ENCODE peak calls at places on chromosome 20, in seven cellular contexts. Z is heart left ventricle; C is Peyer's patch; M is CD4-positive, CD25-positive, alpha-beta regulatory T cell; H is IMR-90; P is ascending aorta; T is CD8-positive, alpha-beta T cell. G is an unnamed sample.
A peak's percentile ranks its signal among the peaks of the same experiment; 100 is the strongest.

GRCh38 chr20:61845276-61845675 is 220.4 kb downstream of the TAF4 start:
- DNase-seq in H (no peak), M (no peak), Z (no peak), C (no peak), P (no peak), T (no peak), G (no peak)

GRCh38 chr20:40816039-40816352 is 127.0 kb upstream of the MAFB start:
- DNase-seq in Z (no peak), M (no peak), P (no peak), C (no peak), H (no peak), T (no peak), G (no peak)

GRCh38 chr20:54468082-54468481 is 7.3 kb upstream of the DOK5 start:
- DNase-seq in Z (peak; percentile 36), T (no peak), H (no peak), M (no peak), P (no peak), C (no peak), G (no peak)

GRCh38 chr20:64222273-64222672 is 33.3 kb upstream of the PCMTD2 start:
- DNase-seq in C (peak; percentile 54), T (no peak), P (no peak), Z (no peak), M (no peak), H (peak; percentile 37), G (no peak)

GRCh38 chr20:23444859-23445258 is 5.4 kb downstream of the CSTL1 start:
- DNase-seq in C (no peak), Z (no peak), T (no peak), H (no peak), M (no peak), P (no peak), G (no peak)

GRCh38 chr20:4070323-4071176 is 55.2 kb upstream of the RNF24 start:
- DNase-seq in T (no peak), M (no peak), H (no peak), Z (no peak), P (no peak), C (peak; percentile 28), G (no peak)

GRCh38 chr20:17108896-17109295 is 117.9 kb upstream of the PCSK2 start:
- DNase-seq in H (no peak), T (no peak), C (no peak), Z (no peak), P (no peak), M (no peak), G (no peak)

GRCh38 chr20:5696011-5696559 is 54.1 kb upstream of the SHLD1 start:
- DNase-seq in T (no peak), P (no peak), C (no peak), Z (no peak), H (peak; percentile 99), M (no peak), G (no peak)

GRCh38 chr20:21702553-21703467 is 2.7 kb upstream of the PAX1 start:
- DNase-seq in H (peak; percentile 3), T (no peak), M (no peak), C (no peak), Z (no peak), P (no peak), G (no peak)

GRCh38 chr20:46894971-46895905 is 595 bp downstream of the EYA2 start:
- DNase-seq in C (no peak), T (no peak), M (no peak), Z (no peak), P (no peak), H (peak; percentile 68), G (peak; percentile 55)

GRCh38 chr20:48626226-48626937 is 201.4 kb downstream of the PREX1 start:
- DNase-seq in T (no peak), H (peak; percentile 44), P (no peak), M (no peak), C (no peak), Z (no peak), G (no peak)

GRCh38 chr20:10848810-10849370 is 175.1 kb upstream of the JAG1 start:
- DNase-seq in Z (peak; percentile 21), C (peak; percentile 50), M (no peak), P (no peak), T (no peak), H (peak; percentile 94), G (no peak)

GRCh38 chr20:9886227-9886626 is 47.4 kb upstream of the PAK5 start:
- DNase-seq in T (no peak), P (no peak), Z (no peak), C (peak; percentile 48), M (no peak), H (peak; percentile 0), G (no peak)

GRCh38 chr20:1538655-1539054 is 18.9 kb downstream of the SIRPD start:
- DNase-seq in T (no peak), H (no peak), Z (no peak), C (no peak), P (no peak), M (no peak), G (no peak)

GRCh38 chr20:8722277-8722928 is 346.5 kb upstream of the PLCB4 start:
- DNase-seq in H (peak; percentile 77), C (peak; percentile 57), T (no peak), P (no peak), Z (peak; percentile 26), M (no peak), G (no peak)

GRCh38 chr20:19498756-19499155 is 259.3 kb upstream of the RIN2 start:
- DNase-seq in Z (no peak), T (no peak), H (no peak), C (no peak), P (no peak), M (no peak), G (no peak)

GRCh38 chr20:33667245-33668086 is 723 bp downstream of the ACTL10 start:
- DNase-seq in Z (no peak), M (peak; percentile 52), P (no peak), T (peak; percentile 40), H (peak; percentile 54), C (peak; percentile 84), G (no peak)

GRCh38 chr20:6420336-6420735 is 297.5 kb upstream of the FERMT1 start:
- DNase-seq in H (peak; percentile 13), C (no peak), T (no peak), M (no peak), Z (no peak), P (no peak), G (no peak)

GRCh38 chr20:25282034-25282781 is 34.3 kb downstream of the PYGB start:
- DNase-seq in Z (peak; percentile 8), H (no peak), P (no peak), M (no peak), T (no peak), C (peak; percentile 41), G (no peak)
- H3K36me3 ChIP-seq in Z (peaks cover 3% of the 10 kb centered on the region), H (peaks cover 78% of the 10 kb centered on the region), P (peaks cover 99% of the 10 kb centered on the region), M (peaks cover 60% of the 10 kb centered on the region), T (peaks cover 47% of the 10 kb centered on the region), C (no peaks in the 10 kb centered on the region), G (peaks cover 93% of the 10 kb centered on the region)

GRCh38 chr20:31663838-31664695 is 26.4 kb downstream of the COX4I2 start:
- DNase-seq in C (peak; percentile 64), H (no peak), P (no peak), Z (no peak), T (no peak), M (no peak), G (no peak)

GRCh38 chr20:31661625-31662371 is 24.1 kb downstream of the COX4I2 start:
- DNase-seq in T (peak; percentile 82), M (peak; percentile 70), H (peak; percentile 54), P (no peak), C (peak; percentile 91), Z (peak; percentile 86), G (no peak)

GRCh38 chr20:31663524-31663837 is 25.8 kb downstream of the COX4I2 start:
- DNase-seq in C (no peak), Z (no peak), H (no peak), M (no peak), T (no peak), P (no peak), G (no peak)

GRCh38 chr20:31664696-31665354 is 27.1 kb downstream of the COX4I2 start:
- DNase-seq in H (no peak), T (no peak), Z (no peak), M (no peak), P (no peak), C (no peak), G (no peak)

GRCh38 chr20:31662372-31662854 is 24.7 kb downstream of the COX4I2 start:
- DNase-seq in C (no peak), M (no peak), Z (no peak), T (no peak), P (no peak), H (no peak), G (no peak)
- H3K4me3 ChIP-seq in C (no peak overlapping the region), M (no peak overlapping the region), Z (no peak overlapping the region), T (no peak overlapping the region), P (peak overlapping the region; percentile 62), H (no peak overlapping the region), G (peak overlapping the region; percentile 41)

GRCh38 chr20:36804425-36804824 is 30.9 kb upstream of the DSN1 start:
- DNase-seq in H (no peak), T (no peak), C (no peak), P (no peak), Z (no peak), M (no peak), G (no peak)

GRCh38 chr20:36806049-36806448 is 32.5 kb upstream of the DSN1 start:
- DNase-seq in T (no peak), M (no peak), H (no peak), C (no peak), P (no peak), Z (no peak), G (no peak)

GRCh38 chr20:36808317-36809257 is 35.0 kb upstream of the DSN1 start:
- DNase-seq in M (peak; percentile 47), T (peak; percentile 74), Z (peak; percentile 46), C (peak; percentile 92), P (no peak), H (peak; percentile 89), G (no peak)

GRCh38 chr20:36802326-36803223 is 29.0 kb upstream of the DSN1 start:
- DNase-seq in Z (no peak), T (no peak), H (peak; percentile 90), C (no peak), P (no peak), M (no peak), G (no peak)

GRCh38 chr20:36805396-36805795 is 31.8 kb upstream of the DSN1 start:
- DNase-seq in M (no peak), P (no peak), C (no peak), Z (no peak), T (no peak), H (no peak), G (no peak)
- H3K36me3 ChIP-seq in M (no peaks in the 10 kb centered on the region), P (peaks cover 62% of the 10 kb centered on the region), C (no peaks in the 10 kb centered on the region), Z (peaks cover 5% of the 10 kb centered on the region), T (no peaks in the 10 kb centered on the region), H (peaks cover 69% of the 10 kb centered on the region), G (peaks cover 70% of the 10 kb centered on the region)

DNA sequence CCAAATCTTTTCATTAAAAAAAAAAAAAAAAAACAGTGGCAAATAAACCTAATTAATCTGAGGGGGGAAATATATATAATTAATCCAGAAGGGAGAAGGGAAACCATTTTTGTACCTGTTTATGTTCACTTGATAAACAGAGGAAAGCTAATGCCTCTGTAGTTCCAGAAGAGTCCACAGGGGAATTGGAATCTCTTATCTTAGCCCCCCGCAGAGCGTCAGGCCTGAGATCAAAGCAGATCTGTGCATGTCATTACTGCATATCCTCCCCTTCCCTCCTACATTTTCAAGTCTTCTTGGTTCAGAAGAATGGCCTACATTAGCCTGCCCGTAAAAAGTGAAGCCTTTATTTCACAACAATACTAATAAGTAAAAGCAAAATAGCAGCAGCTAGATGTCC is 157.2 kb downstream of the PTPRT start:
- DNase-seq in P (no peak), M (no peak), H (no peak), T (no peak), C (no peak), Z (no peak), G (no peak)
- H3K4me3 ChIP-seq in P (no peak overlapping the region), M (no peak overlapping the region), H (no peak overlapping the region), T (no peak overlapping the region), C (no peak overlapping the region), Z (no peak overlapping the region), G (no peak overlapping the region)